ENCODE peak calls at places on chromosomes 6 and 20, in four cellular contexts. One of them, this sample, is unnamed.

GRCh38 chr6:66900081-66900770 is 1193.2 kb upstream of the EYS start:
- DNase-seq in skeletal muscle cell: peak; percentile 14
- DNase-seq in activated gamma-delta T cell treated with Interleukin-2 at 50 U/mL for 16 hours: no peak
- DNase-seq in neuronal stem cell: no peak
- DNase-seq in this sample: no peak

GRCh38 chr6:43074847-43075741 is 1.0 kb upstream of the PTK7 start:
- DNase-seq in skeletal muscle cell: peak; percentile 41
- DNase-seq in activated gamma-delta T cell treated with Interleukin-2 at 50 U/mL for 16 hours: no peak
- DNase-seq in neuronal stem cell: no peak
- DNase-seq in this sample: no peak

GRCh38 chr6:137571854-137572253 is 77.7 kb upstream of the OLIG3 start:
- DNase-seq in skeletal muscle cell: no peak
- DNase-seq in activated gamma-delta T cell treated with Interleukin-2 at 50 U/mL for 16 hours: peak; percentile 59
- DNase-seq in neuronal stem cell: peak; percentile 36
- DNase-seq in this sample: no peak

GRCh38 chr6:12328701-12329100 is 38.5 kb downstream of the EDN1 start:
- DNase-seq in skeletal muscle cell: no peak
- DNase-seq in activated gamma-delta T cell treated with Interleukin-2 at 50 U/mL for 16 hours: no peak
- DNase-seq in neuronal stem cell: no peak
- DNase-seq in this sample: no peak

GRCh38 chr20:53594068-53595017 is 704 bp upstream of the ZNF217 start:
- DNase-seq in skeletal muscle cell: peak; percentile 75
- DNase-seq in activated gamma-delta T cell treated with Interleukin-2 at 50 U/mL for 16 hours: peak; percentile 98
- DNase-seq in neuronal stem cell: peak; percentile 94
- DNase-seq in this sample: no peak

GRCh38 chr6:7214400-7214940 is 98.5 kb downstream of the SSR1 start:
- DNase-seq in skeletal muscle cell: no peak
- DNase-seq in activated gamma-delta T cell treated with Interleukin-2 at 50 U/mL for 16 hours: no peak
- DNase-seq in neuronal stem cell: no peak
- DNase-seq in this sample: no peak

GRCh38 chr20:53570446-53571276 is 23.0 kb downstream of the ZNF217 start:
- DNase-seq in skeletal muscle cell: no peak
- DNase-seq in activated gamma-delta T cell treated with Interleukin-2 at 50 U/mL for 16 hours: no peak
- DNase-seq in neuronal stem cell: no peak
- DNase-seq in this sample: no peak

GRCh38 chr20:46342451-46343357 is 34.4 kb upstream of the CDH22 start:
- DNase-seq in skeletal muscle cell: no peak
- DNase-seq in activated gamma-delta T cell treated with Interleukin-2 at 50 U/mL for 16 hours: no peak
- DNase-seq in neuronal stem cell: no peak
- DNase-seq in this sample: no peak

GRCh38 chr20:8790442-8791074 is 278.3 kb upstream of the PLCB4 start:
- DNase-seq in skeletal muscle cell: no peak
- DNase-seq in activated gamma-delta T cell treated with Interleukin-2 at 50 U/mL for 16 hours: no peak
- DNase-seq in neuronal stem cell: peak; percentile 29
- DNase-seq in this sample: no peak

GRCh38 chr6:99522531-99522930 is 7.3 kb upstream of the USP45 start:
- DNase-seq in skeletal muscle cell: no peak
- DNase-seq in activated gamma-delta T cell treated with Interleukin-2 at 50 U/mL for 16 hours: no peak
- DNase-seq in neuronal stem cell: no peak
- DNase-seq in this sample: no peak

GRCh38 chr6:37507690-37508421 is 8.2 kb upstream of the CCDC167 start:
- DNase-seq in skeletal muscle cell: no peak
- DNase-seq in activated gamma-delta T cell treated with Interleukin-2 at 50 U/mL for 16 hours: peak; percentile 29
- DNase-seq in neuronal stem cell: no peak
- DNase-seq in this sample: no peak

GRCh38 chr6:119012521-119012920 is 65.9 kb downstream of the FAM184A start:
- DNase-seq in skeletal muscle cell: no peak
- DNase-seq in activated gamma-delta T cell treated with Interleukin-2 at 50 U/mL for 16 hours: no peak
- DNase-seq in neuronal stem cell: no peak
- DNase-seq in this sample: no peak

GRCh38 chr6:166633732-166634535 is 6.9 kb upstream of the RPS6KA2 start:
- DNase-seq in skeletal muscle cell: no peak
- DNase-seq in activated gamma-delta T cell treated with Interleukin-2 at 50 U/mL for 16 hours: no peak
- DNase-seq in neuronal stem cell: no peak
- DNase-seq in this sample: no peak

GRCh38 chr6:37048851-37049734 is 43.6 kb downstream of the FGD2 start:
- DNase-seq in skeletal muscle cell: peak; percentile 78
- DNase-seq in activated gamma-delta T cell treated with Interleukin-2 at 50 U/mL for 16 hours: peak; percentile 71
- DNase-seq in neuronal stem cell: no peak
- DNase-seq in this sample: peak; percentile 59

GRCh38 chr6:31837612-31838553 is 10.3 kb downstream of the HSPA1B start:
- DNase-seq in skeletal muscle cell: no peak
- DNase-seq in activated gamma-delta T cell treated with Interleukin-2 at 50 U/mL for 16 hours: no peak
- DNase-seq in neuronal stem cell: no peak
- DNase-seq in this sample: no peak

GRCh38 chr6:132937466-132937906 is 123.1 kb downstream of the RPS12 start:
- DNase-seq in skeletal muscle cell: no peak
- DNase-seq in activated gamma-delta T cell treated with Interleukin-2 at 50 U/mL for 16 hours: no peak
- DNase-seq in neuronal stem cell: peak; percentile 42
- DNase-seq in this sample: no peak

GRCh38 chr6:139378882-139379341 is 4.5 kb upstream of the CITED2 start:
- DNase-seq in skeletal muscle cell: no peak
- DNase-seq in activated gamma-delta T cell treated with Interleukin-2 at 50 U/mL for 16 hours: no peak
- DNase-seq in neuronal stem cell: no peak
- DNase-seq in this sample: no peak

This sample was measured in AG04449.